ENCODE peak calls at places on chromosome 5, in nine cellular contexts. One of them, this sample, is unnamed. For H3K4me1, the result is how much of the 10 kb centered on the place peaks cover.

GRCh38 chr5:141832131-141832530 is 46.1 kb downstream of the PCDH1 start:
- DNase-seq in MM.1S: no peak
- DNase-seq in GM23248: peak
- DNase-seq in PC-3: no peak
- DNase-seq in A549: peak
- DNase-seq in IMR-90: no peak
- DNase-seq in mammary epithelial cell: peak
- DNase-seq in HepG2: no peak
- DNase-seq in SK-N-SH: no peak
- DNase-seq in this sample: no peak

GRCh38 chr5:147857302-147858129 is 21.0 kb upstream of the SCGB3A2 start:
- DNase-seq in MM.1S: peak
- DNase-seq in SK-N-SH: peak
- DNase-seq in IMR-90: peak
- DNase-seq in A549: peak
- DNase-seq in GM23248: peak
- DNase-seq in HepG2: peak
- DNase-seq in PC-3: peak
- DNase-seq in mammary epithelial cell: peak
- DNase-seq in this sample: peak

GRCh38 chr5:154331924-154332323 is 113.9 kb upstream of the SAP30L start:
- DNase-seq in IMR-90: no peak
- DNase-seq in HepG2: no peak
- DNase-seq in A549: no peak
- DNase-seq in GM23248: no peak
- DNase-seq in mammary epithelial cell: no peak
- DNase-seq in PC-3: no peak
- DNase-seq in SK-N-SH: no peak
- DNase-seq in MM.1S: no peak
- DNase-seq in this sample: no peak

GRCh38 chr5:169945831-169946261 is 34.4 kb downstream of the INSYN2B start:
- DNase-seq in MM.1S: no peak
- DNase-seq in GM23248: peak
- DNase-seq in mammary epithelial cell: peak
- DNase-seq in A549: peak
- DNase-seq in PC-3: peak
- DNase-seq in IMR-90: peak
- DNase-seq in HepG2: no peak
- DNase-seq in SK-N-SH: peak
- DNase-seq in this sample: peak

GRCh38 chr5:55456216-55456895 is 78.4 kb downstream of the PLPP1 start:
- DNase-seq in IMR-90: peak
- DNase-seq in SK-N-SH: no peak
- DNase-seq in MM.1S: no peak
- DNase-seq in PC-3: peak
- DNase-seq in mammary epithelial cell: peak
- DNase-seq in HepG2: no peak
- DNase-seq in GM23248: peak
- DNase-seq in A549: no peak
- DNase-seq in this sample: no peak

GRCh38 chr5:82165740-82166530 is 112.2 kb downstream of the RPS23 start:
- DNase-seq in SK-N-SH: peak
- DNase-seq in IMR-90: peak
- DNase-seq in A549: peak
- DNase-seq in PC-3: peak
- DNase-seq in mammary epithelial cell: peak
- DNase-seq in MM.1S: peak
- DNase-seq in HepG2: peak
- DNase-seq in GM23248: peak
- DNase-seq in this sample: peak

GRCh38 chr5:1730487-1730847 is 69.2 kb downstream of the MRPL36 start:
- DNase-seq in mammary epithelial cell: no peak
- DNase-seq in IMR-90: no peak
- DNase-seq in SK-N-SH: peak
- DNase-seq in GM23248: no peak
- DNase-seq in PC-3: no peak
- DNase-seq in MM.1S: no peak
- DNase-seq in A549: no peak
- DNase-seq in HepG2: no peak
- DNase-seq in this sample: no peak

GRCh38 chr5:372911-373709 is 51.6 kb downstream of the AHRR start:
- DNase-seq in PC-3: no peak
- DNase-seq in A549: no peak
- DNase-seq in SK-N-SH: no peak
- DNase-seq in mammary epithelial cell: no peak
- DNase-seq in GM23248: no peak
- DNase-seq in MM.1S: no peak
- DNase-seq in IMR-90: no peak
- DNase-seq in HepG2: no peak
- DNase-seq in this sample: peak

GRCh38 chr5:176497852-176498251 is 39.4 kb downstream of the RNF44 start:
- DNase-seq in MM.1S: no peak
- DNase-seq in GM23248: peak
- DNase-seq in PC-3: peak
- DNase-seq in A549: no peak
- DNase-seq in IMR-90: peak
- DNase-seq in mammary epithelial cell: peak
- DNase-seq in HepG2: no peak
- DNase-seq in SK-N-SH: no peak
- DNase-seq in this sample: no peak

GRCh38 chr5:173950829-173951228 is 38.1 kb upstream of the C5orf47 start:
- DNase-seq in SK-N-SH: no peak
- DNase-seq in IMR-90: no peak
- DNase-seq in HepG2: no peak
- DNase-seq in GM23248: no peak
- DNase-seq in mammary epithelial cell: no peak
- DNase-seq in A549: no peak
- DNase-seq in PC-3: no peak
- DNase-seq in MM.1S: no peak
- DNase-seq in this sample: no peak

GRCh38 chr5:176810687-176811501 is 535 bp downstream of the UNC5A start:
- DNase-seq in mammary epithelial cell: peak
- DNase-seq in PC-3: no peak
- DNase-seq in SK-N-SH: peak
- DNase-seq in GM23248: peak
- DNase-seq in HepG2: no peak
- DNase-seq in A549: no peak
- DNase-seq in MM.1S: no peak
- DNase-seq in IMR-90: no peak
- DNase-seq in this sample: no peak

GRCh38 chr5:72281764-72282499 is 38.1 kb downstream of the MRPS27 start:
- DNase-seq in SK-N-SH: peak
- DNase-seq in A549: peak
- DNase-seq in MM.1S: no peak
- DNase-seq in mammary epithelial cell: no peak
- DNase-seq in IMR-90: peak
- DNase-seq in GM23248: peak
- DNase-seq in HepG2: peak
- DNase-seq in PC-3: no peak
- DNase-seq in this sample: peak

GRCh38 chr5:7671420-7671819 is 179.5 kb downstream of the CFAP90 start:
- DNase-seq in HepG2: no peak
- DNase-seq in A549: no peak
- DNase-seq in PC-3: no peak
- DNase-seq in SK-N-SH: no peak
- DNase-seq in MM.1S: no peak
- DNase-seq in GM23248: no peak
- DNase-seq in mammary epithelial cell: no peak
- DNase-seq in IMR-90: no peak
- DNase-seq in this sample: no peak

GRCh38 chr5:126531543-126532120 is 63.4 kb downstream of the ALDH7A1 start:
- DNase-seq in SK-N-SH: peak
- DNase-seq in MM.1S: no peak
- DNase-seq in HepG2: peak
- DNase-seq in PC-3: no peak
- DNase-seq in GM23248: peak
- DNase-seq in mammary epithelial cell: peak
- DNase-seq in A549: no peak
- DNase-seq in IMR-90: peak
- DNase-seq in this sample: no peak

GRCh38 chr5:178115835-178116405 is 2.6 kb downstream of the N4BP3 start:
- DNase-seq in GM23248: no peak
- DNase-seq in A549: no peak
- DNase-seq in mammary epithelial cell: no peak
- DNase-seq in SK-N-SH: no peak
- DNase-seq in HepG2: no peak
- DNase-seq in PC-3: no peak
- DNase-seq in MM.1S: no peak
- DNase-seq in IMR-90: no peak
- DNase-seq in this sample: no peak

GRCh38 chr5:178116406-178116885 is 3.1 kb downstream of the N4BP3 start:
- DNase-seq in MM.1S: no peak
- DNase-seq in HepG2: no peak
- DNase-seq in A549: no peak
- DNase-seq in SK-N-SH: peak
- DNase-seq in PC-3: no peak
- DNase-seq in mammary epithelial cell: no peak
- DNase-seq in IMR-90: no peak
- DNase-seq in GM23248: no peak
- DNase-seq in this sample: peak

GRCh38 chr5:178117911-178118310 is 4.6 kb downstream of the N4BP3 start:
- DNase-seq in GM23248: no peak
- DNase-seq in MM.1S: no peak
- DNase-seq in A549: no peak
- DNase-seq in mammary epithelial cell: no peak
- DNase-seq in PC-3: no peak
- DNase-seq in SK-N-SH: no peak
- DNase-seq in IMR-90: no peak
- DNase-seq in HepG2: no peak
- DNase-seq in this sample: no peak

GRCh38 chr5:178119915-178120660 is 6.8 kb downstream of the N4BP3 start:
- DNase-seq in mammary epithelial cell: no peak
- DNase-seq in IMR-90: no peak
- DNase-seq in SK-N-SH: no peak
- DNase-seq in A549: no peak
- DNase-seq in GM23248: no peak
- DNase-seq in MM.1S: no peak
- DNase-seq in HepG2: no peak
- DNase-seq in PC-3: no peak
- DNase-seq in this sample: no peak

DNA sequence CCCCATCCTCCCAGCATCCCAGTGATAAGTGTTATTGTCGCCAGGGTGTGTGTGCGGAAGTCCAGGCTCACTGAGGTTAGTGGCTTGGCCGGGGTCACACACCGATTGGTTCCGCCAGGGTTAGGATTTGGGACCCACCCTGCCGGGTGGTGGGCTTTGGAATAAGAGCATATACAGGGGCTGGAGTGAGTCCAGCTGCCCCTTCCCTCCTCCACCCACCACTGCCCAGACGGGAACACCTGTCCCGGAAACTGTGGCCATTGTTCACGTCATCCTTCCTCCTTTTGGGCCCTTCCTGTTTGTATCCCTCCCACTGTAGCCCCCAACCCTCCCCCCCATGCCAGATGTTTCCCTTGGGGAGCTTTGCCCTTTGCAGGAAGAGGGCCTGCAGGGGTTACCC is 5.0 kb downstream of the N4BP3 start:
- DNase-seq in PC-3: no peak
- DNase-seq in mammary epithelial cell: no peak
- DNase-seq in HepG2: no peak
- DNase-seq in GM23248: no peak
- DNase-seq in SK-N-SH: no peak
- DNase-seq in IMR-90: no peak
- DNase-seq in A549: no peak
- DNase-seq in MM.1S: no peak
- DNase-seq in this sample: peak
- H3K4me1 ChIP-seq in PC-3: under half
- H3K4me1 ChIP-seq in mammary epithelial cell: under half
- H3K4me1 ChIP-seq in HepG2: under half
- H3K4me1 ChIP-seq in GM23248: under half
- H3K4me1 ChIP-seq in SK-N-SH: under half
- H3K4me1 ChIP-seq in IMR-90: under half
- H3K4me1 ChIP-seq in A549: under half
- H3K4me1 ChIP-seq in MM.1S: under half
- H3K4me1 ChIP-seq in this sample: under half

GRCh38 chr5:32352685-32353084 is 39.9 kb upstream of the MTMR12 start:
- DNase-seq in GM23248: no peak
- DNase-seq in A549: no peak
- DNase-seq in mammary epithelial cell: no peak
- DNase-seq in MM.1S: no peak
- DNase-seq in IMR-90: no peak
- DNase-seq in HepG2: no peak
- DNase-seq in PC-3: no peak
- DNase-seq in SK-N-SH: no peak
- DNase-seq in this sample: no peak
- H3K4me2 ChIP-seq in GM23248: no peak
- H3K4me2 ChIP-seq in A549: no peak
- H3K4me2 ChIP-seq in mammary epithelial cell: no peak
- H3K4me2 ChIP-seq in MM.1S: no peak
- H3K4me2 ChIP-seq in IMR-90: no peak
- H3K4me2 ChIP-seq in HepG2: no peak
- H3K4me2 ChIP-seq in PC-3: no peak
- H3K4me2 ChIP-seq in SK-N-SH: no peak
- H3K4me2 ChIP-seq in this sample: no peak

DNA sequence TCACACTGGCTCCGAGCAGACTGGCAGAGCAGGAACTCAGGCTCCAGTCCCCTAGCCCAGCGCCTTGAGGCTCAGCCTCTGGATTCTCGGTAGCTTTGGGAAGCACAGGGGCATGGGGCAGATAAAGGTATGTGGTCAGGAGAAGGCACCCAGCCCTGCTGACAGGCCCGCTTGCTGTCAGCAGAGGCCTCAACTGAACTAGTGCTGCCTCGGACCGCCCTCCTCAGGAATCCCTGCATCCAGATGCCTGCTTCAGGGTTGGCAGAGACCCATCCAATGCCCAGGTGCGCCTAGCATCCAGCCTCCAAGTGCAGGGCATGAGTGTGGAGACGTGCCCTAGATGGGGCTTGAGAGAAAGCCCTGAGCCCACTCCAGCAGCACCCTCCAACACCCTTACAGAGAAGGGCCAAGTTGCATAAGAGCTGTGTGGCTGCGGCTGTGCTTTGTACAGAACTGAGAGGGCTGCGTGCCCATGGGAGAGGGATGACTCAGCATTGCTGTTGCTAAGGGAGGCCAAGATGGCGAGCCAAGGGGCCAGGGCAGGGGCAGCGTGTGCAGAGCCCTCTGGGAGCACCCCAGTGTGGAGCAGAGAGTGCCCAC is 168.6 kb downstream of the MACROH2A1 start:
- DNase-seq in MM.1S: no peak
- DNase-seq in mammary epithelial cell: no peak
- DNase-seq in HepG2: peak
- DNase-seq in PC-3: no peak
- DNase-seq in SK-N-SH: no peak
- DNase-seq in IMR-90: peak
- DNase-seq in A549: no peak
- DNase-seq in GM23248: peak
- DNase-seq in this sample: no peak
- H3K4me1 ChIP-seq in MM.1S: under half
- H3K4me1 ChIP-seq in mammary epithelial cell: under half
- H3K4me1 ChIP-seq in HepG2: half or more
- H3K4me1 ChIP-seq in PC-3: under half
- H3K4me1 ChIP-seq in SK-N-SH: under half
- H3K4me1 ChIP-seq in IMR-90: under half
- H3K4me1 ChIP-seq in A549: under half
- H3K4me1 ChIP-seq in GM23248: under half
- H3K4me1 ChIP-seq in this sample: under half

DNA sequence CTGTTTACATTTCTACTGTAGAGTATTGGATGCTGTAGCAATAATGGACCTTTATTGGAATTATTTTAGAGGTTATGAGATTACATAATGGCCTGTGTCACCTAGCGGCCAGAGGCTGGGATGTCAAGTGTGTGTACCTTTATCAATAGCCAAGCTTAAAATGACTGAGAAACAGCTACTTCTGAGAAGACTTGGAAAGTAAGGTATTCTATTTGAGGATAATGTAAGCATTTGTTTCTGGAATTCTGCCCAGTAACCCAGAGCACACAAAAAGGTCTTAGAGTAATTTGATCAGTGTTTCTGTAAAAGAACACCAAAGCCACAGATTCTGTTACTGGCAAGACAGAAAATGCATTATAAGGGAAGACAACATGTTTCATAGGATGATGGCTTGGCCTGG is 116.8 kb downstream of the MACIR start:
- DNase-seq in mammary epithelial cell: no peak
- DNase-seq in PC-3: peak
- DNase-seq in A549: peak
- DNase-seq in IMR-90: peak
- DNase-seq in GM23248: no peak
- DNase-seq in MM.1S: no peak
- DNase-seq in HepG2: no peak
- DNase-seq in SK-N-SH: no peak
- DNase-seq in this sample: no peak
- H3K4me2 ChIP-seq in mammary epithelial cell: no peak
- H3K4me2 ChIP-seq in PC-3: peak
- H3K4me2 ChIP-seq in A549: no peak
- H3K4me2 ChIP-seq in IMR-90: peak
- H3K4me2 ChIP-seq in GM23248: no peak
- H3K4me2 ChIP-seq in MM.1S: no peak
- H3K4me2 ChIP-seq in HepG2: no peak
- H3K4me2 ChIP-seq in SK-N-SH: no peak
- H3K4me2 ChIP-seq in this sample: no peak